ENCODE peak calls at places on chromosome 2, in eight cellular contexts. B is GM23338; H is stimulated activated CD8-positive, alpha-beta memory T cell treated with anti-CD3 and anti-CD28 coated beads, Interleukin-7, amount 100 ng/mL, for 1 hour; N is NCI-H460; P is ACHN; J is LoVo; R is transverse colon; O is GM04503. X is an unnamed sample.
A peak's percentile ranks its signal among the peaks of the same experiment; 100 is the strongest.

GRCh38 chr2:224934542-224935188 is 107.6 kb downstream of the DOCK10 start:
- DNase-seq in R (no peak), B (peak; percentile 28), H (no peak), O (no peak), N (no peak), P (no peak), J (no peak), X (no peak)

GRCh38 chr2:224723606-224724217 is 7.5 kb upstream of the CCDC195 start:
- DNase-seq in J (no peak), B (no peak), H (no peak), N (no peak), R (no peak), O (peak; percentile 42), P (no peak), X (no peak)

GRCh38 chr2:235432741-235433520 is 60.9 kb upstream of the AGAP1 start:
- DNase-seq in O (no peak), B (no peak), N (no peak), J (no peak), R (no peak), H (no peak), P (no peak), X (no peak)

GRCh38 chr2:55051026-55051866 is 995 bp upstream of the RTN4 start:
- DNase-seq in O (peak; percentile 100), J (peak; percentile 90), H (no peak), B (peak; percentile 71), P (peak; percentile 100), R (peak; percentile 55), N (peak; percentile 94), X (peak; percentile 60)

GRCh38 chr2:128187032-128187654 is 96.1 kb downstream of the UGGT1 start:
- DNase-seq in P (peak; percentile 40), O (peak; percentile 40), R (no peak), J (peak; percentile 10), H (no peak), N (peak; percentile 64), B (no peak), X (no peak)

GRCh38 chr2:109355192-109355843 is 226.3 kb downstream of the SH3RF3 start:
- DNase-seq in N (no peak), J (no peak), P (no peak), R (no peak), B (no peak), H (no peak), O (no peak), X (no peak)

GRCh38 chr2:117409443-117409842 is 405.0 kb upstream of the DDX18 start:
- DNase-seq in R (no peak), H (no peak), J (no peak), B (no peak), O (no peak), P (no peak), N (no peak), X (no peak)

GRCh38 chr2:177038772-177039484 is 173.7 kb upstream of the HNRNPA3 start:
- DNase-seq in R (no peak), B (no peak), J (no peak), P (no peak), N (no peak), O (no peak), H (no peak), X (no peak)

GRCh38 chr2:240319221-240319854 is 116.1 kb upstream of the GPC1 start:
- DNase-seq in B (no peak), J (no peak), H (no peak), R (no peak), P (no peak), N (no peak), O (no peak), X (no peak)

GRCh38 chr2:16487686-16488085 is 177.9 kb downstream of the CYRIA start:
- DNase-seq in B (peak; percentile 39), H (no peak), N (peak; percentile 19), J (peak; percentile 24), P (peak; percentile 38), R (no peak), O (no peak), X (no peak)

GRCh38 chr2:113136828-113137775 is 9.7 kb downstream of the IL1RN start:
- DNase-seq in J (peak; percentile 47), N (peak; percentile 36), H (no peak), P (peak; percentile 55), R (no peak), B (peak; percentile 85), O (peak; percentile 3), X (no peak)

GRCh38 chr2:66439291-66440010 is 4.5 kb downstream of the MEIS1 start:
- DNase-seq in N (no peak), H (no peak), O (no peak), R (no peak), J (no peak), P (no peak), B (peak; percentile 73), X (no peak)

GRCh38 chr2:128446866-128447537 is 128.3 kb upstream of the HS6ST1 start:
- DNase-seq in B (no peak), P (no peak), J (no peak), H (no peak), N (no peak), O (no peak), R (no peak), X (no peak)

GRCh38 chr2:176449852-176450251 is 180.6 kb downstream of the MTX2 start:
- DNase-seq in H (no peak), P (no peak), B (peak; percentile 97), R (no peak), N (no peak), J (no peak), O (no peak), X (no peak)